ENCODE peak calls at places on chromosomes 16 and 17, in seven cellular contexts. Q is effector memory CD4-positive, alpha-beta T cell; R is neural progenitor cell; E is ovary; Y is body of pancreas; L is mucosa of descending colon; N is cardiac muscle cell. K is an unnamed sample. For H3K9me3 and H3K4me1, the result is how much of the 10 kb centered on the place peaks cover.

GRCh38 chr17:81230043-81230820 is 7.5 kb upstream of the CEP131 start:
- DNase-seq in Q (no peak), N (no peak), Y (no peak), E (peak), R (no peak), L (no peak), K (peak)

GRCh38 chr16:84228321-84228838 is 11.4 kb downstream of the KCNG4 start:
- DNase-seq in N (peak), R (peak), Q (no peak), Y (peak), E (peak), L (peak), K (no peak)

GRCh38 chr17:3722716-3723115 is 987 bp upstream of the HASPIN start:
- DNase-seq in Y (no peak), R (no peak), L (no peak), E (no peak), Q (no peak), N (peak), K (no peak)

GRCh38 chr17:67289174-67289876 is 44.3 kb upstream of the HELZ start:
- DNase-seq in N (peak), L (peak), E (peak), R (no peak), Q (no peak), Y (peak), K (peak)

GRCh38 chr17:60445144-60445543 is 22.9 kb downstream of the CHCT1 start:
- DNase-seq in N (no peak), L (no peak), R (no peak), Q (no peak), E (no peak), Y (no peak), K (no peak)

GRCh38 chr17:80524150-80524712 is 20.4 kb upstream of the RPTOR start:
- DNase-seq in Q (no peak), N (no peak), Y (no peak), L (no peak), R (no peak), E (no peak), K (no peak)

GRCh38 chr17:62995377-62995885 is 29.4 kb downstream of the TANC2 start:
- DNase-seq in E (no peak), N (peak), Q (no peak), R (peak), L (peak), Y (peak), K (no peak)

GRCh38 chr17:71633391-71633849 is 487.4 kb upstream of the SOX9 start:
- DNase-seq in N (peak), Q (no peak), Y (no peak), E (no peak), R (no peak), L (peak), K (no peak)

DNA sequence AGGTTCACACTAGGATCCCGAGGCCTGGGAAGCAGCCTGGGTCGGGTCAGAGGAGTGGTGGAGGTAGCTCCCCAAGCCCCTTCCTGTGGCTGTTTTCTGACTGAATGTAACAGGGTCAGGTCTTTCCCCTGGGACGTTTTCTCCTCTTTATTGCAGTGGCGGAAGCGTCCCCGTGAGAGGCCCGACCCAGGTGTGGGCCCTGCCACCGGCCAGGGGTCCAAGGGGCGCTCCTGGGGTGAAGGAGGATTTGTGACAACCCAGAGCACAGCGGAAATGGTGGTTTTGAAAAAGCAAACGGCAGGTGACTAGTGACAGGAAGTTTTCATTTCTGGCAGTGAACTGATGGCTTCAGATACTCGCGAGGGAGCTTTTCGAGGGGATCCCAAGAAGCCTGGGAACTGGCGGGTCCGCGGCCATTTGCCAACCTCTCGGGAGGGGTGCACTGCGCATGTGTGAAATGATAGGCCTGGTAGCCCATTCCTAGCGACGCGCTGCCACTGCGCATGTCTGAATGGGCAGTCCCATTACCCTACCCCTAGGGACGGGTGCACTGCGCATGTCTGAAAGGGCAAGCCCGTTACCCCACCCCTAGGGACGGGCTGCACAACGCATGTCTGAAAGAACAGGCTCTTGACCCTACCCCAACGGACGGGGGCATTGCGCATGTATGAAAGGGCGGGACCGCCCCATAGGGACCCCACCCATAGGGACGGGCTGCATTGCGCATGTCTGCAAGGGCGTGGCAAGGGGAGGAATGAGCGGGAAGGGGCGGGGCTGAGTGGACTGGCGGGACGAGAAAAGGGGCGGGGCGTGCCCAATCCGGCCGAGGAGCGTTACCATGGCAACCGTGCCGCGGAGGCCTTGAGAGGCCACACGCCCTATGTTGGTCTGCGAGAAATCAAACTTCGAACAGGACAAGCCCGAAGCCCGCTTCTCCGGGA is 1747.9 kb downstream of the TP53TG3F start:
- DNase-seq in Q (no peak), R (no peak), Y (peak), E (no peak), L (no peak), N (no peak), K (no peak)
- H3K9me3 ChIP-seq in Q (under half), R (under half), Y (under half), E (under half), L (under half), N (under half), K (under half)

DNA sequence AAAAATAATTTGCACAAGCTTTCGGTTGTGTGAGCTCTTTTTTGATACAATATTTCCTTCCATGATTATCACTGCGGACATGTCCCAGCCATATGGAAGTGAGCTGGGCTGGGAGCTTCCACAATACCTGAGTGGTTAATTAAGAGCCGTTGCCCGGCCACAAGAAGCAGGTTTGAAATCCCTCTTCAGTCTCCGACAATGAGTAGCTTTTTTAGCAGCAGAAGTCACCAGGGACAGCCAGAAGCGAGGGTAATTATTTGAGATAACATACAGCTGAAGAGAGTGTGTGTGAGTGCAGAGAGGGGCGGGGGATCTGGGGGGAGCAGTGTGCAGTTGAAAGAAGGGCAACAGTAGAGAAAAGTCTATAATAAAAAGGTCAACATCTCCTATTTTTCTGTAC is 220.1 kb upstream of the IRX3 start:
- DNase-seq in L (no peak), Q (no peak), R (peak), Y (no peak), E (no peak), N (no peak), K (no peak)
- H3K4me1 ChIP-seq in L (under half), Q (under half), R (under half), Y (under half), E (under half), N (half or more), K (under half)

GRCh38 chr16:35724551-35724950 is 2265.1 kb downstream of the TP53TG3F start:
- DNase-seq in L (no peak), N (no peak), R (no peak), Q (no peak), E (no peak), Y (no peak), K (no peak)
- H3K9me3 ChIP-seq in L (half or more), N (under half), R (under half), Q (under half), E (under half), Y (under half), K (under half)

DNA sequence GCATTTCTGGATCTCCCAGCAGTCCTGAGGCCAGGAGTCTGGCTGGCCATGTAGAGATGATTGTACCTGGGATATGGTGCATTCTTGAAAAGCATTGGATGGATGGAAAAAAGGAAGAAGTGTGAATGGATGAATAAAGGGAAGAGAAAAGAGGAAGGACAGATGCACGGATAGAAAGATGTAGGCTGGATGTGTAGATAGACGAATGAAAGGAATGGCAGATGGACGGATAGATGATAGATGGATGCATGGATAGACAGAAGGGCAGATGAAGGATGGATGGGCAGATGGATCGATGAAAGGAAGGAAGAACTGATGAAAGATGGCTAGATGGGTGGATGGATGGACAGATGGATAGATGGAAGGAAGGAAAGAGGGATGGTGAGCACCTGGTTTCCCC is 210.9 kb downstream of the MSI2 start:
- DNase-seq in Q (no peak), Y (no peak), N (no peak), R (no peak), E (no peak), L (no peak), K (no peak)
- H3K4me1 ChIP-seq in Q (under half), Y (under half), N (under half), R (half or more), E (under half), L (under half), K (under half)

DNA sequence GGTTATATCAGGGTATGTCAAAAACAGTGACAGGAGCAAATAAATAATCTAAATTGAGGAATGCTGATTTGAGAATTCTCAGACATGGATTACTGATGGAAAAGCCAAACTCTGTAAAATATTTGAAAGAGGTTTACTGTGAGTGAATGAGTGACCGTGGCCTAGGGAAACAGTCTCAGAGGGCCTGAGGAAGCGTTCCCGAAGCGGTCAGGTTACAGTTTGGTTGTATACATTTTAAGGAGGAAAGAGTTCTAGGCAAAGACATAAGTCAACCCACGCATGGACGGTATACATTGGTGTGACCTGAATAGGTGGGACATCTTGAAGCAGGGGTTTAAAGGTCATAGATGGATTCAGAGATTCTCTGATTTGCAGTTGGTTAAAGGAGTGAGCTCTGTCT is 771.7 kb downstream of the KCNJ18 start:
- DNase-seq in Q (no peak), N (no peak), L (no peak), R (no peak), Y (no peak), E (no peak), K (no peak)
- H3K9me3 ChIP-seq in Q (under half), N (under half), L (half or more), R (under half), Y (under half), E (under half), K (under half)

DNA sequence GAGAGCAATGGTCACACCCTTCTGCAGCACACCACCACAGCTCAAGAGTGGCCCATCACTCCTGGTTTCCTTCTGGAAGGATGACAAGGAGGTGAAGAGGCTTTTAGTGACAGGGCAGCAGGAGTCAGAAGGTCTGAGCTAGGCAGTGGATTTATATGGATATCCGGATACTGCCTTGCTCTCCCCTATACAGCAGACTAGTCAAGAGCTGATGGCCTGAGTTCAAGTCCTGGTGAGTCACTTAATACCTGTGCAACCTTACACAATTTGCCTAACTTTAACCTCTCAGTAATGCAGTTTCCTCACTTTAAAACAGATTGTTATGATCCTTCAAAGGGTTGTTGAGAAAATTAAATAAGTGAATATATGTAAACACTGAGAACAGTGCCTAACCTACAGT is 22.9 kb downstream of the MYO18A start:
- DNase-seq in Y (no peak), Q (no peak), L (no peak), N (no peak), E (no peak), R (no peak), K (no peak)
- H3K4me1 ChIP-seq in Y (half or more), Q (under half), L (half or more), N (under half), E (under half), R (under half), K (half or more)

DNA sequence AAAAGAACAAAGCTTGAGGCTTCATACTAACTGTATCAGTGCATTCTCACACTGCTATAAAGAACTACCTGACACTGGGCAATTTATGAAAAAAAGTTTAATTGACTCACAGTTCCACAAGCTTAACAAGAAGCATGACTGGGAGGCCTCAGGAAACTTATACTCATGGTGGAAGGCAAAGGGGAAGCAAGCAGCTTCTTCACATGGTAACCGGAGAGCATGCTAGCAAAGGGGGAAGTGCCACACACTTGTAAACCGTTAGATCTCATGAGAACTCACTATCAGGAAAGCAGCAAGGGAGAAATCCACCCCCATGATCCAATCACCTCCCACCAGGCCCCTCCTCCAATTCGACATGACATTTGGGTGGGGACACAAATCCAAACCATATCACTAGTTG is 25.3 kb downstream of the CTRB2 start:
- DNase-seq in L (no peak), E (no peak), Y (no peak), N (no peak), Q (no peak), R (no peak), K (no peak)
- H3K9me3 ChIP-seq in L (under half), E (under half), Y (under half), N (under half), Q (under half), R (under half), K (under half)

GRCh38 chr17:77414811-77415400 is 274.1 kb downstream of the SEC14L1 start:
- DNase-seq in E (no peak), Y (no peak), L (no peak), Q (no peak), R (no peak), N (no peak), K (no peak)
- H3K4me1 ChIP-seq in E (under half), Y (under half), L (under half), Q (under half), R (under half), N (under half), K (under half)